ENCODE peak calls at places on chromosomes 2 and 18, in five cellular contexts. One of them, this sample, is unnamed.

GRCh38 chr2:20450201-20451108 is 3.6 kb downstream of the RHOB start:
- DNase-seq in BJ: peak; percentile 67
- DNase-seq in left ventricle myocardium inferior: peak; percentile 61
- DNase-seq in fibroblast of mammary gland: peak; percentile 90
- DNase-seq in HCT116: no peak
- DNase-seq in this sample: peak; percentile 74

GRCh38 chr2:148616696-148617095 is 27.9 kb upstream of the EPC2 start:
- DNase-seq in BJ: no peak
- DNase-seq in left ventricle myocardium inferior: no peak
- DNase-seq in fibroblast of mammary gland: no peak
- DNase-seq in HCT116: no peak
- DNase-seq in this sample: no peak

GRCh38 chr2:48572797-48573196 is 42.8 kb downstream of the STON1 start:
- DNase-seq in BJ: no peak
- DNase-seq in left ventricle myocardium inferior: no peak
- DNase-seq in fibroblast of mammary gland: no peak
- DNase-seq in HCT116: no peak
- DNase-seq in this sample: no peak

GRCh38 chr2:37453024-37453423 is 108.6 kb downstream of the QPCT start:
- DNase-seq in BJ: no peak
- DNase-seq in left ventricle myocardium inferior: no peak
- DNase-seq in fibroblast of mammary gland: no peak
- DNase-seq in HCT116: no peak
- DNase-seq in this sample: no peak

GRCh38 chr2:133658020-133658903 is 90.0 kb upstream of the NCKAP5 start:
- DNase-seq in BJ: no peak
- DNase-seq in left ventricle myocardium inferior: no peak
- DNase-seq in fibroblast of mammary gland: no peak
- DNase-seq in HCT116: no peak
- DNase-seq in this sample: no peak

GRCh38 chr2:95158441-95158840 is 1.2 kb downstream of the ZNF514 start:
- DNase-seq in BJ: no peak
- DNase-seq in left ventricle myocardium inferior: no peak
- DNase-seq in fibroblast of mammary gland: peak; percentile 11
- DNase-seq in HCT116: no peak
- DNase-seq in this sample: no peak

GRCh38 chr18:61702007-61702406 is 190.8 kb downstream of the RNF152 start:
- DNase-seq in BJ: peak; percentile 24
- DNase-seq in left ventricle myocardium inferior: no peak
- DNase-seq in fibroblast of mammary gland: peak; percentile 68
- DNase-seq in HCT116: no peak
- DNase-seq in this sample: peak; percentile 65

GRCh38 chr2:50547521-50547920 is 484.4 kb downstream of the NRXN1 start:
- DNase-seq in BJ: no peak
- DNase-seq in left ventricle myocardium inferior: no peak
- DNase-seq in fibroblast of mammary gland: no peak
- DNase-seq in HCT116: no peak
- DNase-seq in this sample: peak; percentile 19

GRCh38 chr2:235688511-235689426 is 194.9 kb downstream of the AGAP1 start:
- DNase-seq in BJ: no peak
- DNase-seq in left ventricle myocardium inferior: no peak
- DNase-seq in fibroblast of mammary gland: no peak
- DNase-seq in HCT116: no peak
- DNase-seq in this sample: no peak

GRCh38 chr2:43458002-43458628 is 137.7 kb downstream of the THADA start:
- DNase-seq in BJ: peak; percentile 44
- DNase-seq in left ventricle myocardium inferior: no peak
- DNase-seq in fibroblast of mammary gland: peak; percentile 96
- DNase-seq in HCT116: no peak
- DNase-seq in this sample: peak; percentile 49

GRCh38 chr2:155382781-155383180 is 684.3 kb downstream of the KCNJ3 start:
- DNase-seq in BJ: no peak
- DNase-seq in left ventricle myocardium inferior: no peak
- DNase-seq in fibroblast of mammary gland: no peak
- DNase-seq in HCT116: no peak
- DNase-seq in this sample: no peak

GRCh38 chr2:69422198-69422597 is 15.0 kb downstream of the NFU1 start:
- DNase-seq in BJ: no peak
- DNase-seq in left ventricle myocardium inferior: no peak
- DNase-seq in fibroblast of mammary gland: no peak
- DNase-seq in HCT116: no peak
- DNase-seq in this sample: no peak

GRCh38 chr2:32805104-32806095 is 141.4 kb upstream of the LTBP1 start:
- DNase-seq in BJ: no peak
- DNase-seq in left ventricle myocardium inferior: no peak
- DNase-seq in fibroblast of mammary gland: no peak
- DNase-seq in HCT116: peak; percentile 8
- DNase-seq in this sample: no peak

GRCh38 chr2:214128040-214128439 is 282.8 kb upstream of the VWC2L start:
- DNase-seq in BJ: no peak
- DNase-seq in left ventricle myocardium inferior: no peak
- DNase-seq in fibroblast of mammary gland: no peak
- DNase-seq in HCT116: no peak
- DNase-seq in this sample: no peak

GRCh38 chr2:217847106-217847505 is 155.7 kb downstream of the TNS1 start:
- DNase-seq in BJ: no peak
- DNase-seq in left ventricle myocardium inferior: no peak
- DNase-seq in fibroblast of mammary gland: no peak
- DNase-seq in HCT116: no peak
- DNase-seq in this sample: no peak

GRCh38 chr2:238132463-238133450 is 5.7 kb upstream of the KLHL30 start:
- DNase-seq in BJ: no peak
- DNase-seq in left ventricle myocardium inferior: peak; percentile 7
- DNase-seq in fibroblast of mammary gland: no peak
- DNase-seq in HCT116: no peak
- DNase-seq in this sample: no peak

GRCh38 chr2:216539791-216540241 is 41.2 kb downstream of the RPL37A start:
- DNase-seq in BJ: peak; percentile 73
- DNase-seq in left ventricle myocardium inferior: peak; percentile 74
- DNase-seq in fibroblast of mammary gland: no peak
- DNase-seq in HCT116: no peak
- DNase-seq in this sample: no peak

GRCh38 chr2:218261424-218262273 is 834 bp downstream of the GPBAR1 start:
- DNase-seq in BJ: no peak
- DNase-seq in left ventricle myocardium inferior: no peak
- DNase-seq in fibroblast of mammary gland: no peak
- DNase-seq in HCT116: no peak
- DNase-seq in this sample: no peak

GRCh38 chr2:27420996-27421395 is 7.4 kb upstream of the NRBP1 start:
- DNase-seq in BJ: no peak
- DNase-seq in left ventricle myocardium inferior: no peak
- DNase-seq in fibroblast of mammary gland: no peak
- DNase-seq in HCT116: no peak
- DNase-seq in this sample: no peak

GRCh38 chr2:11628675-11629074 is 41.3 kb downstream of the NTSR2 start:
- DNase-seq in BJ: no peak
- DNase-seq in left ventricle myocardium inferior: no peak
- DNase-seq in fibroblast of mammary gland: no peak
- DNase-seq in HCT116: no peak
- DNase-seq in this sample: no peak

GRCh38 chr2:38465789-38466127 is 88.7 kb upstream of the ATL2 start:
- DNase-seq in BJ: no peak
- DNase-seq in left ventricle myocardium inferior: no peak
- DNase-seq in fibroblast of mammary gland: peak; percentile 29
- DNase-seq in HCT116: peak; percentile 54
- DNase-seq in this sample: no peak

GRCh38 chr18:22169889-22170420 is 566 bp downstream of the GATA6 start:
- DNase-seq in BJ: no peak
- DNase-seq in left ventricle myocardium inferior: peak; percentile 51
- DNase-seq in fibroblast of mammary gland: peak; percentile 42
- DNase-seq in HCT116: no peak
- DNase-seq in this sample: no peak

GRCh38 chr2:215749092-215749957 is 264.0 kb downstream of the MREG start:
- DNase-seq in BJ: no peak
- DNase-seq in left ventricle myocardium inferior: peak; percentile 67
- DNase-seq in fibroblast of mammary gland: peak; percentile 94
- DNase-seq in HCT116: no peak
- DNase-seq in this sample: no peak

GRCh38 chr2:240605867-240606743 is 19.2 kb upstream of the GPR35 start:
- DNase-seq in BJ: no peak
- DNase-seq in left ventricle myocardium inferior: no peak
- DNase-seq in fibroblast of mammary gland: no peak
- DNase-seq in HCT116: no peak
- DNase-seq in this sample: no peak

GRCh38 chr2:240603081-240603835 is 16.7 kb downstream of the CAPN10 start:
- DNase-seq in BJ: no peak
- DNase-seq in left ventricle myocardium inferior: no peak
- DNase-seq in fibroblast of mammary gland: no peak
- DNase-seq in HCT116: no peak
- DNase-seq in this sample: no peak

GRCh38 chr2:240603846-240604245 is 17.3 kb downstream of the CAPN10 start:
- DNase-seq in BJ: no peak
- DNase-seq in left ventricle myocardium inferior: no peak
- DNase-seq in fibroblast of mammary gland: no peak
- DNase-seq in HCT116: no peak
- DNase-seq in this sample: no peak

GRCh38 chr2:240604939-240605716 is 18.6 kb downstream of the CAPN10 start:
- DNase-seq in BJ: no peak
- DNase-seq in left ventricle myocardium inferior: no peak
- DNase-seq in fibroblast of mammary gland: no peak
- DNase-seq in HCT116: no peak
- DNase-seq in this sample: no peak

GRCh38 chr2:240604291-240604938 is 17.9 kb downstream of the CAPN10 start:
- DNase-seq in BJ: no peak
- DNase-seq in left ventricle myocardium inferior: peak; percentile 74
- DNase-seq in fibroblast of mammary gland: peak; percentile 61
- DNase-seq in HCT116: peak; percentile 57
- DNase-seq in this sample: no peak
- TF ChIP-seq CTCF in BJ: peak; percentile 57
- TF ChIP-seq CTCF in left ventricle myocardium inferior: peak; percentile 77
- TF ChIP-seq CTCF in fibroblast of mammary gland: peak; percentile 55
- TF ChIP-seq CTCF in HCT116: peak; percentile 78
- TF ChIP-seq CTCF in this sample: peak; percentile 35

DNA sequence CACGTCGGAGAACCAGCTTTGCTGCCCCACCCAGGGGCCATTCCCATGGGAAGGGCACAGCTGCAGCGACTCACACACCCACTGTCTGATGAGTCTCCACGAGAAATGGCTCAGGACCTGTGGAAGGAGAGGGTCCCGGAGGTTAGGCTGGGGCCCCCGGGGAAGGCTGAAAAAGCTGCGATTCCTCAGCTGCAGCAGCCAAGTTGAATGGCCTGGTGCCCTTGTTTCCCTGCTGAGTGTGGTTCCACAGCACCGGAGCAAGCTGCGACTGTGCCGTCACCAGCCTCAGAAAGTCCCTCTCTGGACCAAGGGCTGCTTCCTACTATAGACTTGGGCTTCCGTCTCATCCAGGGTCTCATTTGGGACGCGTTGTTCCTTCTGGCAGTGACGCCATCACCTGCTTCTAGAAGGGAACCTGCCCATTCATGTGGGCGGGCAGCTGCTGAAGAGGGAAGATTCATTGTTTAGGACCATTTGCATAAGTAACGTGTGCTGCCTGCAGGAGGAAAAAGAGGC is 180.2 kb downstream of the INHBB start:
- DNase-seq in BJ: no peak
- DNase-seq in left ventricle myocardium inferior: no peak
- DNase-seq in fibroblast of mammary gland: no peak
- DNase-seq in HCT116: no peak
- DNase-seq in this sample: no peak
- H3K4me3 ChIP-seq in BJ: no peak overlapping the region
- H3K4me3 ChIP-seq in left ventricle myocardium inferior: no peak overlapping the region
- H3K4me3 ChIP-seq in fibroblast of mammary gland: no peak overlapping the region
- H3K4me3 ChIP-seq in HCT116: no peak overlapping the region
- H3K4me3 ChIP-seq in this sample: no peak overlapping the region

GRCh38 chr2:109168716-109169115 is 39.7 kb downstream of the SH3RF3 start:
- DNase-seq in BJ: no peak
- DNase-seq in left ventricle myocardium inferior: no peak
- DNase-seq in fibroblast of mammary gland: no peak
- DNase-seq in HCT116: no peak
- DNase-seq in this sample: no peak
- TF ChIP-seq CTCF in BJ: no peak
- TF ChIP-seq CTCF in left ventricle myocardium inferior: no peak
- TF ChIP-seq CTCF in fibroblast of mammary gland: no peak
- TF ChIP-seq CTCF in HCT116: no peak
- TF ChIP-seq CTCF in this sample: no peak

DNA sequence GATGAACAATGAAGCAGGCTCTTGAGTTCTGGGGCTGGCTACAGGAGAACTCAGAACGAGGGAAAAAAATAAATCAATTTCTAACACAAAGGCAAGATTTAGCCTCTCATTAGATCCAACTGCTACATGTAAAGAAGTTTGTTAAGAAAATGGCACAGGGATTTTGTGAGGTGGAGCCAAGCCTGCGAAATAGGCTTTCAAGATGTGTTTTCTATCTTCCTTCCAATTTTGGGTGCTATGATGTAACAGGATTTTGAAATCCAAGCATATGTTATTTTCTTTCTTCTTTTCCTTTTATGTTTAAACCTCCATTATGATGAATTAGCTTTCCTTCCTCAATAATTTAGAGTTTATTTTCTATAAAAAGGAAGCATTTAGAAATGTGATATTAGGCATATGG is 387.0 kb downstream of the TGIF1 start:
- DNase-seq in BJ: no peak
- DNase-seq in left ventricle myocardium inferior: no peak
- DNase-seq in fibroblast of mammary gland: no peak
- DNase-seq in HCT116: no peak
- DNase-seq in this sample: no peak
- H3K4me3 ChIP-seq in BJ: no peak overlapping the region
- H3K4me3 ChIP-seq in left ventricle myocardium inferior: no peak overlapping the region
- H3K4me3 ChIP-seq in fibroblast of mammary gland: no peak overlapping the region
- H3K4me3 ChIP-seq in HCT116: no peak overlapping the region
- H3K4me3 ChIP-seq in this sample: no peak overlapping the region